ENCODE peak calls at places on chromosomes 12 and 14, in seven cellular contexts. U is effector memory CD4-positive, alpha-beta T cell; Y is stomach; A is psoas muscle; B is CD8-positive, alpha-beta memory T cell; M is HCT116; P is transverse colon. J is an unnamed sample.

GRCh38 chr12:95611676-95612309 is 60.5 kb upstream of the USP44 start:
- DNase-seq in Y (no peak), U (no peak), P (no peak), A (no peak), M (peak), B (no peak), J (no peak)

GRCh38 chr12:11228268-11228879 is 41.1 kb downstream of the PRB3 start:
- DNase-seq in B (peak), U (no peak), M (peak), P (peak), Y (peak), A (no peak), J (peak)

GRCh38 chr12:86349196-86349595 is 93.0 kb upstream of the MGAT4C start:
- DNase-seq in B (no peak), M (no peak), P (no peak), A (no peak), Y (no peak), U (no peak), J (no peak)

GRCh38 chr14:63286071-63286470 is 32.7 kb downstream of the GPHB5 start:
- DNase-seq in U (no peak), Y (no peak), P (no peak), B (no peak), A (no peak), M (no peak), J (no peak)

GRCh38 chr14:104897286-104898194 is 27.1 kb upstream of the PLD4 start:
- DNase-seq in U (no peak), Y (no peak), M (no peak), P (no peak), A (peak), B (no peak), J (no peak)

GRCh38 chr14:95255013-95255412 is 64.7 kb downstream of the CLMN start:
- DNase-seq in U (no peak), M (no peak), A (no peak), P (no peak), Y (no peak), B (no peak), J (no peak)

GRCh38 chr12:11130382-11130781 is 4.1 kb downstream of the TAS2R30 start:
- DNase-seq in Y (no peak), M (no peak), B (no peak), U (no peak), P (no peak), A (no peak), J (no peak)

GRCh38 chr12:121789800-121790748 is 3.4 kb downstream of the RHOF start:
- DNase-seq in Y (peak), M (no peak), B (peak), U (peak), P (peak), A (peak), J (no peak)

GRCh38 chr12:38776657-38777056 is 128.7 kb downstream of the CPNE8 start:
- DNase-seq in U (no peak), M (no peak), B (no peak), Y (no peak), P (no peak), A (no peak), J (no peak)

GRCh38 chr14:104206281-104206904 is 68.0 kb downstream of the KIF26A start:
- DNase-seq in U (no peak), B (no peak), Y (peak), M (no peak), P (peak), A (no peak), J (no peak)

GRCh38 chr12:123519151-123520001 is 14.1 kb downstream of the RILPL1 start:
- DNase-seq in Y (no peak), P (peak), U (no peak), A (peak), B (no peak), M (no peak), J (peak)

GRCh38 chr12:32476446-32476845 is 77.1 kb downstream of the FGD4 start:
- DNase-seq in Y (no peak), A (no peak), U (no peak), P (no peak), M (no peak), B (no peak), J (no peak)

GRCh38 chr12:28248555-28249127 is 58.4 kb downstream of the CCDC91 start:
- DNase-seq in U (no peak), M (no peak), A (no peak), P (no peak), B (no peak), Y (no peak), J (no peak)

GRCh38 chr14:101007765-101008164 is 104.2 kb upstream of the RTL1 start:
- DNase-seq in P (no peak), A (no peak), U (no peak), B (no peak), Y (no peak), M (no peak), J (no peak)

GRCh38 chr12:115820661-115821060 is 456.8 kb downstream of the MED13L start:
- DNase-seq in B (no peak), A (no peak), P (no peak), Y (no peak), M (no peak), U (no peak), J (no peak)

GRCh38 chr14:99321955-99322730 is 50.1 kb upstream of the BCL11B start:
- DNase-seq in A (no peak), Y (no peak), M (no peak), U (no peak), B (no peak), P (no peak), J (no peak)

GRCh38 chr12:2940564-2940963 is 18.6 kb upstream of the TEAD4 start:
- DNase-seq in M (no peak), A (no peak), U (no peak), B (no peak), P (no peak), Y (no peak), J (no peak)

GRCh38 chr12:90399317-90399716 is 555.7 kb downstream of the CCER1 start:
- DNase-seq in U (no peak), B (no peak), Y (no peak), M (no peak), P (no peak), A (no peak), J (no peak)

GRCh38 chr14:26026384-26026783 is 571.4 kb downstream of the NOVA1 start:
- DNase-seq in A (no peak), M (no peak), P (no peak), Y (no peak), B (no peak), U (no peak), J (no peak)

DNA sequence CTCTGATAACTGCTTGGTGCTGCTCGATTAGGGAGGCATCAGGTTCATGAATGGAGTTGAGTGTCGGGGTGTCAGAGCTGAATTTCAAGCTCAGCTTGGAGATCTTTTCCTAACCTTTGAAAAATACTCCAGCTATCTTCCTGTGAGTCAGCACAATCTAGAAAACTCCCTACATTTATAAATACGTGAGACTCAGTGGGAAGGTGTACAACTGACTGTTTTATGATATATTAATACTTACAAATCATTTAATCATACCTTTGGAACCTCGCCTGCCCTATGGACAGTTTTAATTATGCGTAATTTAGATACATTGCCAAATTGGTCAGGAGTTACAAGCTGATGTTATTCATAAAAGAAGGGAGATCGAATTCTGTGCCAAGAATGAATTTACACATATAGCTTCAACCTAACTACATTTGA is 961 bp downstream of the CMAS start:
- DNase-seq in B (no peak), M (no peak), U (no peak), P (no peak), A (no peak), Y (no peak), J (no peak)
- H3K27ac ChIP-seq in B (peak), M (no peak), U (peak), P (peak), A (peak), Y (peak), J (peak)

GRCh38 chr12:52232916-52233461 is at the start of gene KRT7:
- DNase-seq in M (no peak), A (no peak), B (no peak), U (no peak), Y (no peak), P (no peak), J (no peak)
- H3K27ac ChIP-seq in M (no peak), A (no peak), B (no peak), U (no peak), Y (peak), P (no peak), J (peak)

DNA sequence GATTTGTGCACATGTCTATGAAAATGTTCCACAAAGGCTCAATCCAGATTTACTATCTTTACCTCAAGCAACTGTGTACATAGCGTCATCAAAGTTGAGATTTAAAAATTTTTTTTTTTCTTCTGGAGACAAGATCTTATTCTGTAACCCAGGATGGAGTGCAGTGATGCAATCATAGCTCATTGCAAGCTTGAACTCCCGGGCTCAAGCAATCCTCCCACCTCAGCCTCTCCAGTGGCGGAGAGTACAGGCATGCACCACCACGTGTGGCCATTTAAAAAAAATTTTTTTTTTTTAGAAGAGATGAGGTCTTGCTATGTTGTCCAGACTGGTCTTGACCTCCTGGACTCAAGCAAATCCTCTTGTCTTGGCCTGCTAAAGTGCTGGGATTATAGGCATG is 2.3 kb downstream of the COCH start:
- DNase-seq in U (no peak), A (no peak), P (no peak), Y (no peak), M (no peak), B (no peak), J (no peak)
- H3K27ac ChIP-seq in U (no peak), A (no peak), P (no peak), Y (no peak), M (no peak), B (no peak), J (no peak)

GRCh38 chr14:65834812-65835211 is 422.3 kb downstream of the FUT8 start:
- DNase-seq in P (no peak), B (no peak), A (no peak), U (no peak), Y (no peak), M (no peak), J (no peak)
- H3K27ac ChIP-seq in P (no peak), B (no peak), A (no peak), U (no peak), Y (no peak), M (no peak), J (no peak)

GRCh38 chr12:105220929-105221290 is 15.1 kb downstream of the APPL2 start:
- DNase-seq in U (no peak), Y (peak), M (no peak), A (no peak), P (no peak), B (no peak), J (no peak)

GRCh38 chr12:105220150-105220928 is 15.6 kb downstream of the APPL2 start:
- DNase-seq in M (no peak), U (no peak), B (no peak), A (no peak), P (no peak), Y (no peak), J (no peak)

GRCh38 chr12:105222326-105222655 is 13.7 kb downstream of the APPL2 start:
- DNase-seq in B (no peak), M (no peak), P (no peak), U (no peak), Y (no peak), A (no peak), J (no peak)

GRCh38 chr12:105222726-105223357 is 13.1 kb downstream of the APPL2 start:
- DNase-seq in B (no peak), A (no peak), P (no peak), U (no peak), Y (no peak), M (no peak), J (no peak)

GRCh38 chr12:105221588-105222325 is 14.2 kb downstream of the APPL2 start:
- DNase-seq in B (no peak), Y (no peak), U (no peak), M (no peak), A (no peak), P (no peak), J (no peak)
- H3K27ac ChIP-seq in B (no peak), Y (peak), U (no peak), M (no peak), A (no peak), P (no peak), J (no peak)